ENCODE peak calls at places on chromosomes 3 and 15, in four cellular contexts. One of them, this sample, is unnamed.

GRCh38 chr15:33111051-33111451 is 83.5 kb downstream of the FMN1 start:
- DNase-seq in fibroblast of gingiva: no peak
- DNase-seq in hepatocyte: no peak
- DNase-seq in WERI-Rb-1: no peak
- DNase-seq in this sample: no peak

GRCh38 chr3:71581451-71581980 is 2.0 kb downstream of the FOXP1 start:
- DNase-seq in fibroblast of gingiva: no peak
- DNase-seq in hepatocyte: peak; percentile 50
- DNase-seq in WERI-Rb-1: peak; percentile 11
- DNase-seq in this sample: peak; percentile 70

GRCh38 chr15:98866503-98866902 is 141.1 kb downstream of the PGPEP1L start:
- DNase-seq in fibroblast of gingiva: peak; percentile 65
- DNase-seq in hepatocyte: no peak
- DNase-seq in WERI-Rb-1: no peak
- DNase-seq in this sample: no peak

GRCh38 chr3:38556640-38557358 is 60.7 kb downstream of the EXOG start:
- DNase-seq in fibroblast of gingiva: no peak
- DNase-seq in hepatocyte: no peak
- DNase-seq in WERI-Rb-1: no peak
- DNase-seq in this sample: no peak

GRCh38 chr3:187281191-187281714 is 10.3 kb downstream of the MASP1 start:
- DNase-seq in fibroblast of gingiva: peak; percentile 95
- DNase-seq in hepatocyte: peak; percentile 38
- DNase-seq in WERI-Rb-1: no peak
- DNase-seq in this sample: no peak

GRCh38 chr3:57911588-57911987 is 96.6 kb upstream of the FLNB start:
- DNase-seq in fibroblast of gingiva: no peak
- DNase-seq in hepatocyte: no peak
- DNase-seq in WERI-Rb-1: no peak
- DNase-seq in this sample: no peak

GRCh38 chr3:184338538-184338945 is 1.1 kb downstream of the FAM131A start:
- DNase-seq in fibroblast of gingiva: peak; percentile 76
- DNase-seq in hepatocyte: peak; percentile 85
- DNase-seq in WERI-Rb-1: no peak
- DNase-seq in this sample: peak; percentile 89

GRCh38 chr15:68829068-68829467 is 8.4 kb upstream of the ANP32A start:
- DNase-seq in fibroblast of gingiva: no peak
- DNase-seq in hepatocyte: no peak
- DNase-seq in WERI-Rb-1: no peak
- DNase-seq in this sample: no peak

GRCh38 chr3:13108861-13109260 is 35.6 kb upstream of the IQSEC1 start:
- DNase-seq in fibroblast of gingiva: no peak
- DNase-seq in hepatocyte: no peak
- DNase-seq in WERI-Rb-1: peak; percentile 8
- DNase-seq in this sample: peak; percentile 69

GRCh38 chr3:9497821-9498565 is 55.6 kb downstream of the LHFPL4 start:
- DNase-seq in fibroblast of gingiva: no peak
- DNase-seq in hepatocyte: no peak
- DNase-seq in WERI-Rb-1: no peak
- DNase-seq in this sample: no peak

GRCh38 chr3:55564709-55565108 is 77.6 kb upstream of the WNT5A start:
- DNase-seq in fibroblast of gingiva: no peak
- DNase-seq in hepatocyte: no peak
- DNase-seq in WERI-Rb-1: peak; percentile 42
- DNase-seq in this sample: no peak

This sample was measured in aorta.